ENCODE peak calls at places on chromosomes 11 and 22, in four cellular contexts. E is pancreas, U is fibroblast of the aortic adventitia, Z is GM12878. M is an unnamed sample.

GRCh38 chr11:10654211-10655150 is 39.1 kb downstream of the IRAG1 start:
- DNase-seq in Z (peak), U (peak), E (no peak), M (no peak)

GRCh38 chr11:29518389-29519174 is 498.2 kb downstream of the KCNA4 start:
- DNase-seq in U (peak), Z (no peak), E (no peak), M (no peak)

GRCh38 chr11:6253196-6253595 is 6.4 kb upstream of the CCKBR start:
- DNase-seq in Z (no peak), U (no peak), E (no peak), M (no peak)

GRCh38 chr11:75475767-75476650 is 43.0 kb upstream of the KLHL35 start:
- DNase-seq in U (peak), Z (no peak), E (no peak), M (no peak)

GRCh38 chr11:70703141-70704052 is 305.1 kb downstream of the CTTN start:
- DNase-seq in Z (no peak), U (no peak), E (peak), M (no peak)

GRCh38 chr11:74462009-74462408 is 5.3 kb downstream of the KCNE3 start:
- DNase-seq in U (peak), Z (no peak), E (peak), M (peak)

GRCh38 chr11:118002541-118003019 is 16.4 kb downstream of the IL10RA start:
- DNase-seq in U (no peak), Z (no peak), E (no peak), M (no peak)

GRCh38 chr11:79415411-79415810 is 25.4 kb downstream of the TENM4 start:
- DNase-seq in U (no peak), E (no peak), Z (no peak), M (no peak)

GRCh38 chr11:122672892-122673291 is 17.4 kb downstream of the UBASH3B start:
- DNase-seq in E (no peak), Z (no peak), U (no peak), M (no peak)

GRCh38 chr11:2669926-2670469 is 29.8 kb downstream of the KCNQ1OT1 start:
- DNase-seq in E (peak), U (no peak), Z (no peak), M (peak)

GRCh38 chr22:31497148-31497938 is 1.0 kb downstream of the SFI1 start:
- DNase-seq in U (peak), E (no peak), Z (no peak), M (no peak)

GRCh38 chr11:66570117-66570825 is 1.9 kb upstream of the CTSF start:
- DNase-seq in Z (no peak), E (no peak), U (peak), M (no peak)

GRCh38 chr11:110297082-110297725 is 790 bp upstream of the RDX start:
- DNase-seq in Z (no peak), U (peak), E (no peak), M (no peak)

GRCh38 chr11:44893250-44894216 is 57.1 kb downstream of the TP53I11 start:
- DNase-seq in Z (no peak), U (no peak), E (no peak), M (no peak)

GRCh38 chr11:100785148-100785983 is 98.3 kb downstream of the ARHGAP42 start:
- DNase-seq in U (no peak), E (no peak), Z (no peak), M (no peak)

GRCh38 chr22:46738961-46739870 is 1.2 kb upstream of the CERK start:
- DNase-seq in Z (no peak), U (peak), E (no peak), M (no peak)
- TF ChIP-seq CTCF in Z (peak), U (peak), E (no peak), M (no peak)

GRCh38 chr11:13166036-13166435 is 111.6 kb upstream of the BMAL1 start:
- DNase-seq in U (peak), Z (no peak), E (no peak), M (no peak)
- H3K4me3 ChIP-seq in U (no peak), Z (no peak), E (no peak), M (no peak)

GRCh38 chr22:46028069-46028991 is 51.4 kb upstream of the WNT7B start:
- DNase-seq in U (no peak), Z (no peak), E (peak), M (peak)
- TF ChIP-seq CTCF in U (no peak), Z (no peak), E (no peak), M (no peak)

GRCh38 chr22:25700996-25701815 is 40.8 kb upstream of the MYO18B start:
- DNase-seq in U (peak), E (no peak), Z (no peak), M (no peak)

GRCh38 chr22:25704701-25705100 is 37.3 kb upstream of the MYO18B start:
- DNase-seq in E (no peak), Z (peak), U (no peak), M (no peak)

GRCh38 chr22:25702046-25702445 is 39.9 kb upstream of the MYO18B start:
- DNase-seq in U (peak), Z (no peak), E (no peak), M (no peak)

GRCh38 chr22:25706197-25706596 is 35.8 kb upstream of the MYO18B start:
- DNase-seq in Z (no peak), U (no peak), E (no peak), M (no peak)

DNA sequence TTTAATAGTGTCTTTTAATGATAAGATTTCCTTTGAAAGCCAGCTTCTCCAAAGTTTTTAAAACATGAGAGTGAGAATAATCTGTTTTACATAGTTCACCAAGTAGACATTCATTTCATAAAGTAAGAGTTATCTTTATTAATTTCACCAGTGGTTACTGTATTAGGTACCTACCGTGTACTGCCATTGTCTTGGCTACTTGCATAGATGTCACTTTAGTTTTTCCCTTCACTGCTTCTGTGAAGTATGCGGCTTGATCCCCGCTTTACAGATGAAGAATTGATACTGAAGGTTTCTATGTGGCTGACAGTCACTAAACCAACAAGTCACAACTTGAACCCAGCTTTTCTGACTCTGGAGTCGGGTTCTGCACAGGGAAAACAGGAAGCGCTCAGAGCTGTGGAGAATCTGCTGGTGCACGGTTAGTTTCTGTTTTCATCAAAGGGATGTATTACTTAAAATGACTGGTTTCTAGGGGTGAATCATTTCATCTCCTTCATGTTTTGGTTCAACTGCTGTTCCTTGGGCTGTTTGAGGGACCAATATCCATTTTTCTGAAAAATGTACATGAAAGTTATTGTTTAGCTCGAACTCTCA is 39.3 kb upstream of the MYO18B start:
- DNase-seq in Z (peak), U (no peak), E (no peak), M (no peak)
- H3K4me3 ChIP-seq in Z (no peak), U (no peak), E (no peak), M (no peak)

GRCh38 chr11:65448418-65449196 is 26.0 kb downstream of the NEAT1 start:
- DNase-seq in Z (no peak), U (no peak), E (peak), M (peak)
- TF ChIP-seq CTCF in Z (no peak), U (peak), E (no peak), M (no peak)

M was measured in coronary artery.